ENCODE peak calls at places on chromosomes 7 and 10, in six cellular contexts. G is stromal cell of bone marrow; U is left lobe of liver; T is mucosa of gallbladder; V is activated T-helper 1 cell treated with anti-CD3 and anti-CD28 coated beads, Interleukin-12 subunit alpha, Interleukin-12 subunit beta, Interleukin-2, Interleukin-4 antibody, amounts not matched to agents 30 ng/mL and 10 ng/mL and 1 ng/mL, durations not matched to agents 14 hours and 24 hours and 36 hours; A is NCI-H82. S is an unnamed sample.

GRCh38 chr7:15832996-15833395 is 146.5 kb upstream of the MEOX2 start:
- DNase-seq in G (no peak), U (no peak), T (peak), V (no peak), A (no peak), S (peak)

GRCh38 chr7:137956591-137956990 is 45.3 kb downstream of the CREB3L2 start:
- DNase-seq in G (no peak), U (no peak), T (no peak), V (no peak), A (no peak), S (no peak)

GRCh38 chr7:92325850-92326249 is 80.1 kb downstream of the ANKIB1 start:
- DNase-seq in G (peak), U (no peak), T (no peak), V (no peak), A (no peak), S (no peak)

GRCh38 chr10:33465747-33466146 is 131.3 kb upstream of the NRP1 start:
- DNase-seq in G (no peak), U (no peak), T (no peak), V (no peak), A (no peak), S (no peak)

GRCh38 chr10:117441812-117442443 is 66.7 kb upstream of the PDZD8 start:
- DNase-seq in G (peak), U (no peak), T (no peak), V (no peak), A (no peak), S (no peak)

GRCh38 chr7:44216521-44217030 is 15.8 kb downstream of the YKT6 start:
- DNase-seq in G (no peak), U (no peak), T (no peak), V (no peak), A (no peak), S (no peak)

GRCh38 chr7:139991911-139992310 is 70.8 kb downstream of the PARP12 start:
- DNase-seq in G (no peak), U (no peak), T (no peak), V (no peak), A (no peak), S (no peak)

GRCh38 chr10:98041352-98042043 is 11.1 kb upstream of the CRTAC1 start:
- DNase-seq in G (peak), U (peak), T (peak), V (peak), A (peak), S (peak)

GRCh38 chr10:130546841-130547240 is 410.6 kb downstream of the GLRX3 start:
- DNase-seq in G (no peak), U (no peak), T (no peak), V (no peak), A (no peak), S (no peak)

GRCh38 chr10:126519188-126519587 is 130.9 kb upstream of the ADAM12 start:
- DNase-seq in G (no peak), U (no peak), T (peak), V (no peak), A (no peak), S (no peak)

GRCh38 chr10:75730847-75731246 is 299.4 kb downstream of the LRMDA start:
- DNase-seq in G (no peak), U (no peak), T (no peak), V (no peak), A (peak), S (no peak)

GRCh38 chr10:132566892-132567291 is 29.3 kb downstream of the INPP5A start:
- DNase-seq in G (no peak), U (no peak), T (no peak), V (no peak), A (no peak), S (no peak)

GRCh38 chr7:492714-493065 is 27.0 kb downstream of the PDGFA start:
- DNase-seq in G (no peak), U (no peak), T (no peak), V (no peak), A (no peak), S (no peak)

GRCh38 chr10:101285093-101285463 is 55.8 kb upstream of the LBX1 start:
- DNase-seq in G (no peak), U (no peak), T (no peak), V (no peak), A (no peak), S (no peak)

GRCh38 chr7:129773328-129773731 is 161.8 kb downstream of the NRF1 start:
- DNase-seq in G (no peak), U (no peak), T (no peak), V (no peak), A (no peak), S (no peak)

GRCh38 chr7:131532570-131533091 is 23.8 kb downstream of the PODXL start:
- DNase-seq in G (no peak), U (no peak), T (no peak), V (no peak), A (no peak), S (peak)

GRCh38 chr10:80139290-80139689 is 6.8 kb downstream of the PLAC9 start:
- DNase-seq in G (no peak), U (no peak), T (no peak), V (no peak), A (no peak), S (no peak)

GRCh38 chr7:2873146-2873545 is 29.0 kb upstream of the GNA12 start:
- DNase-seq in G (no peak), U (peak), T (no peak), V (no peak), A (no peak), S (no peak)

GRCh38 chr7:148458263-148458662 is 132.3 kb upstream of the C7orf33 start:
- DNase-seq in G (no peak), U (no peak), T (no peak), V (no peak), A (peak), S (no peak)

GRCh38 chr10:26479766-26480492 is 41.8 kb downstream of the APBB1IP start:
- DNase-seq in G (no peak), U (no peak), T (no peak), V (peak), A (no peak), S (no peak)

GRCh38 chr10:70903262-70903921 is 15.0 kb upstream of the PCBD1 start:
- DNase-seq in G (no peak), U (peak), T (peak), V (no peak), A (peak), S (peak)

GRCh38 chr7:15461576-15461975 is 100.2 kb downstream of the AGMO start:
- DNase-seq in G (peak), U (no peak), T (no peak), V (no peak), A (no peak), S (no peak)

GRCh38 chr7:28700790-28701203 is 257.3 kb downstream of the TRIL start:
- DNase-seq in G (no peak), U (no peak), T (no peak), V (no peak), A (no peak), S (no peak)

GRCh38 chr7:26547156-26547555 is 255.5 kb downstream of the SNX10 start:
- DNase-seq in G (no peak), U (no peak), T (no peak), V (no peak), A (no peak), S (no peak)

GRCh38 chr7:45976485-45976856 is 55.4 kb upstream of the IGFBP3 start:
- DNase-seq in G (no peak), U (no peak), T (no peak), V (no peak), A (no peak), S (no peak)

GRCh38 chr7:85396676-85397075 is 209.8 kb upstream of the SEMA3D start:
- DNase-seq in G (no peak), U (no peak), T (no peak), V (no peak), A (no peak), S (no peak)

GRCh38 chr7:17139081-17139480 is 159.4 kb upstream of the AHR start:
- DNase-seq in G (no peak), U (no peak), T (no peak), V (no peak), A (no peak), S (no peak)

GRCh38 chr10:3803884-3804741 is 19.1 kb upstream of the KLF6 start:
- DNase-seq in G (no peak), U (no peak), T (no peak), V (peak), A (no peak), S (no peak)

GRCh38 chr10:24456319-24456718 is 247.4 kb downstream of the KIAA1217 start:
- DNase-seq in G (peak), U (no peak), T (no peak), V (no peak), A (peak), S (no peak)

S was measured in testis.